ENCODE peak calls at places on chromosomes 1 and 21, in six cellular contexts. B is psoas muscle, M is Calu3, C is AG09309, H is GM13976, Q is lung. F is an unnamed sample.

GRCh38 chr1:93461236-93461635 is 13.3 kb downstream of the FNBP1L start:
- DNase-seq in B (no peak), M (no peak), C (no peak), H (no peak), Q (no peak), F (no peak)

GRCh38 chr1:170929412-170929834 is 5.9 kb upstream of the MROH9 start:
- DNase-seq in B (no peak), M (no peak), C (peak), H (no peak), Q (no peak), F (no peak)

GRCh38 chr1:24141311-24141997 is 1.5 kb downstream of the IL22RA1 start:
- DNase-seq in B (no peak), M (no peak), C (no peak), H (no peak), Q (no peak), F (no peak)

GRCh38 chr1:236724521-236724920 is 38.2 kb downstream of the ACTN2 start:
- DNase-seq in B (no peak), M (no peak), C (no peak), H (no peak), Q (no peak), F (no peak)

GRCh38 chr1:55209247-55209646 is 5.9 kb downstream of the USP24 start:
- DNase-seq in B (no peak), M (no peak), C (no peak), H (peak), Q (no peak), F (peak)

GRCh38 chr1:210571356-210572334 is 242.9 kb downstream of the HHAT start:
- DNase-seq in B (no peak), M (no peak), C (no peak), H (no peak), Q (no peak), F (no peak)

GRCh38 chr1:85330206-85330605 is 53.8 kb upstream of the BCL10 start:
- DNase-seq in B (no peak), M (peak), C (peak), H (no peak), Q (peak), F (no peak)

GRCh38 chr1:99855914-99856450 is 5.8 kb downstream of the AGL start:
- DNase-seq in B (no peak), M (no peak), C (no peak), H (no peak), Q (no peak), F (no peak)

GRCh38 chr1:205709059-205709398 is 28.7 kb upstream of the SLC45A3 start:
- DNase-seq in B (no peak), M (no peak), C (no peak), H (no peak), Q (no peak), F (no peak)

GRCh38 chr1:150322310-150322709 is 977 bp downstream of the PRPF3 start:
- DNase-seq in B (no peak), M (no peak), C (peak), H (no peak), Q (no peak), F (no peak)

GRCh38 chr1:33039840-33040239 is 3.2 kb upstream of the AK2 start:
- DNase-seq in B (no peak), M (no peak), C (no peak), H (no peak), Q (no peak), F (no peak)

GRCh38 chr1:22508329-22508728 is 55.0 kb upstream of the EPHA8 start:
- DNase-seq in B (no peak), M (no peak), C (no peak), H (no peak), Q (no peak), F (no peak)

GRCh38 chr21:44398499-44398898 is 45.1 kb downstream of the TRPM2 start:
- DNase-seq in B (no peak), M (no peak), C (peak), H (peak), Q (no peak), F (peak)

GRCh38 chr21:26849428-26850115 is 4.4 kb upstream of the ADAMTS1 start:
- DNase-seq in B (no peak), M (peak), C (no peak), H (no peak), Q (no peak), F (no peak)

DNA sequence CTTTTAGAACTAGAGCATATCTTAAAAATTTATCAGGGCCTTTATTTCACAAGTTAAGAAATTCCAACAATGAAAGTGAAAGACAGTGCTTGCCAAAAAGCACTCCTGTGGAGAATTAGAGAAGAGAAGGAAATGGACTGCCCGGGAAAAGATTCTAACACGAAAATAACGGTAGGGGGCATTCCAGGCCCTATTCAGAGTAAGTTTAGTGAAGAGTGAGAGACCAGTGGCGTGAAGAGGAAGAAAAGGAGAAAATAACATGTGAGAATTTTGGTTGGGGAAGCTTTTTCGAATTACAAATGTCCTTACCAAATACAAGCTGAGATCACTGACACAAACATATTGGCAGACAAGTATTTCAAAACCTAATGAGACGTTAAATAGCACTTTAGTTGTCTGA is 38.4 kb upstream of the RBM34 start:
- DNase-seq in B (no peak), M (no peak), C (peak), H (no peak), Q (no peak), F (no peak)
- TF ChIP-seq CTCF in B (peak), M (no peak), C (peak), H (no peak), Q (no peak), F (peak)

GRCh38 chr1:52190500-52191252 is 48.8 kb downstream of the ZFYVE9 start:
- DNase-seq in B (no peak), M (no peak), C (no peak), H (no peak), Q (no peak), F (no peak)
- TF ChIP-seq CTCF in B (no peak), M (no peak), C (no peak), H (no peak), Q (no peak), F (no peak)

DNA sequence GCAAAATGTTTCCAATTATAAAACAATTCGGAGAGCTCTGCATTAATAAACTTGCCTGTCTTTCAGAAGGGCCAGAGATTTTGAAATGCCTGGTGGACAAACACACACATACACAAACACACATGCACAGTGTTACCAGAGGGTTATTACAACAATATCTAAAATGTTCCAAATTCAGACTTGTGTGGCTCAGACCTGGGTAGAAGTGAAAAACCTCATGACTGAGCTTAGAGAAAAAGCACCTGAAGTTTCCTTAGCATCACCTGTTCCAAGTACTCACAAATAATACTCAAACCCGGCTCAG is 247.9 kb downstream of the FOXD2 start:
- DNase-seq in B (no peak), M (no peak), C (no peak), H (no peak), Q (no peak), F (no peak)
- TF ChIP-seq CTCF in B (no peak), M (no peak), C (no peak), H (no peak), Q (no peak), F (no peak)

GRCh38 chr1:207897188-207897587 is 13.7 kb downstream of the CD34 start:
- DNase-seq in B (no peak), M (no peak), C (no peak), H (no peak), Q (no peak), F (no peak)
- TF ChIP-seq CTCF in B (peak), M (peak), C (peak), H (no peak), Q (peak), F (no peak)

GRCh38 chr1:204600968-204601367 is 84.6 kb downstream of the LRRN2 start:
- DNase-seq in B (no peak), M (no peak), C (no peak), H (no peak), Q (no peak), F (no peak)
- TF ChIP-seq CTCF in B (no peak), M (peak), C (no peak), H (no peak), Q (no peak), F (no peak)

GRCh38 chr1:17757426-17757825 is 2.3 kb downstream of the ACTL8 start:
- DNase-seq in B (no peak), M (no peak), C (no peak), H (no peak), Q (no peak), F (no peak)

GRCh38 chr1:17763995-17764394 is 8.9 kb downstream of the ACTL8 start:
- DNase-seq in B (no peak), M (no peak), C (no peak), H (no peak), Q (no peak), F (no peak)

GRCh38 chr1:17762313-17762712 is 7.2 kb downstream of the ACTL8 start:
- DNase-seq in B (no peak), M (no peak), C (no peak), H (no peak), Q (no peak), F (no peak)

GRCh38 chr1:17755120-17755519 is at the start of gene ACTL8:
- DNase-seq in B (no peak), M (peak), C (no peak), H (no peak), Q (no peak), F (no peak)

GRCh38 chr1:17759114-17759513 is 4.0 kb downstream of the ACTL8 start:
- DNase-seq in B (no peak), M (peak), C (no peak), H (no peak), Q (no peak), F (no peak)
- TF ChIP-seq CTCF in B (no peak), M (peak), C (peak), H (peak), Q (no peak), F (peak)

GRCh38 chr1:1461721-1462317 is 9.7 kb upstream of the ATAD3B start:
- DNase-seq in B (no peak), M (no peak), C (no peak), H (no peak), Q (no peak), F (no peak)
- TF ChIP-seq CTCF in B (no peak), M (no peak), C (no peak), H (no peak), Q (no peak), F (no peak)

F was measured in GM10248.